ENCODE peak calls at places on chromosomes 6 and 20, in nine cellular contexts. X is activated T-helper 1 cell treated with Interleukin-2 at 50 U/mL for 16 hours; C is GM12891; B is non-pigmented ciliary epithelial cell; Q is stimulated activated CD4-positive, alpha-beta T cell treated with anti-CD3 and anti-CD28 coated beads, Interleukin-12 subunit alpha, Interleukin-12 subunit beta, amount 100 ng/mL, for 48 hours; E is activated naive CD8-positive, alpha-beta T cell treated with anti-CD3 and anti-CD28 coated beads, Interleukin-2, amount 50 U/mL, for 24 hours; F is immature natural killer cell; T is mammary epithelial cell; G is islet precursor cell. J is an unnamed sample.

GRCh38 chr20:12056836-12057235 is 139.1 kb downstream of the BTBD3 start:
- DNase-seq in X (no peak), Q (no peak), T (no peak), C (no peak), G (peak; percentile 90), B (no peak), E (no peak), F (no peak), J (no peak)

GRCh38 chr6:106692112-106692822 is 62.9 kb downstream of the QRSL1 start:
- DNase-seq in T (peak; percentile 70), F (no peak), E (no peak), G (peak; percentile 70), C (no peak), Q (no peak), B (peak; percentile 14), X (no peak), J (no peak)

GRCh38 chr6:91761621-91762020 is 1174.7 kb upstream of the MAP3K7 start:
- DNase-seq in F (no peak), Q (no peak), C (no peak), G (no peak), X (no peak), T (no peak), E (no peak), B (no peak), J (no peak)

GRCh38 chr20:16312998-16313397 is 260.2 kb downstream of the KIF16B start:
- DNase-seq in T (no peak), E (no peak), X (no peak), F (no peak), G (no peak), C (no peak), Q (no peak), B (no peak), J (no peak)

GRCh38 chr6:139112146-139112545 is 22.7 kb upstream of the HECA start:
- DNase-seq in B (no peak), G (no peak), T (peak; percentile 63), E (no peak), Q (no peak), X (no peak), C (no peak), F (no peak), J (peak; percentile 27)

GRCh38 chr6:82645536-82646230 is 282.1 kb downstream of the TPBG start:
- DNase-seq in E (no peak), X (no peak), F (no peak), B (no peak), G (no peak), C (no peak), T (no peak), Q (no peak), J (no peak)

GRCh38 chr6:3403244-3404154 is 53.4 kb downstream of the SLC22A23 start:
- DNase-seq in E (no peak), B (no peak), F (no peak), G (peak; percentile 82), Q (no peak), C (no peak), T (peak; percentile 81), X (no peak), J (no peak)

GRCh38 chr20:51732454-51732791 is 35.8 kb downstream of the ATP9A start:
- DNase-seq in Q (no peak), G (no peak), X (no peak), E (no peak), F (no peak), T (no peak), C (no peak), B (no peak), J (no peak)

GRCh38 chr6:124339610-124340339 is 536.1 kb downstream of the NKAIN2 start:
- DNase-seq in E (no peak), F (no peak), C (no peak), Q (no peak), T (no peak), B (no peak), X (no peak), G (no peak), J (no peak)